ENCODE peak calls at places on chromosomes 2 and 18, in six cellular contexts. One of them, this sample, is unnamed.

GRCh38 chr18:34222396-34223163 is 2.1 kb downstream of the NOL4 start:
- DNase-seq in SIG-M5: no peak
- DNase-seq in NCI-H748 treated with DMSO at 0.1 percent for 48 hours: peak; percentile 79
- DNase-seq in NAMALWA: no peak
- DNase-seq in T47D: peak; percentile 11
- DNase-seq in non-pigmented ciliary epithelial cell: no peak
- DNase-seq in this sample: no peak

GRCh38 chr2:189153608-189154007 is 26.0 kb downstream of the COL5A2 start:
- DNase-seq in non-pigmented ciliary epithelial cell: no peak
- DNase-seq in NCI-H748 treated with DMSO at 0.1 percent for 48 hours: no peak
- DNase-seq in NAMALWA: no peak
- DNase-seq in T47D: no peak
- DNase-seq in SIG-M5: no peak
- DNase-seq in this sample: no peak

GRCh38 chr18:32742620-32743019 is 30.2 kb downstream of the KLHL14 start:
- DNase-seq in non-pigmented ciliary epithelial cell: no peak
- DNase-seq in T47D: no peak
- DNase-seq in SIG-M5: no peak
- DNase-seq in NCI-H748 treated with DMSO at 0.1 percent for 48 hours: no peak
- DNase-seq in NAMALWA: no peak
- DNase-seq in this sample: no peak

GRCh38 chr18:64692826-64693225 is 543.9 kb upstream of the LINC00305 start:
- DNase-seq in NCI-H748 treated with DMSO at 0.1 percent for 48 hours: no peak
- DNase-seq in T47D: no peak
- DNase-seq in non-pigmented ciliary epithelial cell: no peak
- DNase-seq in SIG-M5: no peak
- DNase-seq in NAMALWA: no peak
- DNase-seq in this sample: no peak

GRCh38 chr2:106267997-106268396 is 73.9 kb upstream of the UXS1 start:
- DNase-seq in NCI-H748 treated with DMSO at 0.1 percent for 48 hours: no peak
- DNase-seq in non-pigmented ciliary epithelial cell: no peak
- DNase-seq in NAMALWA: no peak
- DNase-seq in T47D: no peak
- DNase-seq in SIG-M5: no peak
- DNase-seq in this sample: no peak

GRCh38 chr2:44941551-44942234 is at the start of gene SIX3:
- DNase-seq in NCI-H748 treated with DMSO at 0.1 percent for 48 hours: peak; percentile 87
- DNase-seq in SIG-M5: no peak
- DNase-seq in non-pigmented ciliary epithelial cell: peak; percentile 70
- DNase-seq in NAMALWA: no peak
- DNase-seq in T47D: peak; percentile 87
- DNase-seq in this sample: no peak

GRCh38 chr2:108412995-108413726 is 35.4 kb downstream of the SULT1C4 start:
- DNase-seq in SIG-M5: no peak
- DNase-seq in T47D: peak; percentile 19
- DNase-seq in non-pigmented ciliary epithelial cell: peak; percentile 89
- DNase-seq in NCI-H748 treated with DMSO at 0.1 percent for 48 hours: no peak
- DNase-seq in NAMALWA: no peak
- DNase-seq in this sample: no peak

GRCh38 chr2:47535991-47536390 is 133.0 kb downstream of the MSH2 start:
- DNase-seq in NCI-H748 treated with DMSO at 0.1 percent for 48 hours: no peak
- DNase-seq in non-pigmented ciliary epithelial cell: no peak
- DNase-seq in T47D: no peak
- DNase-seq in NAMALWA: no peak
- DNase-seq in SIG-M5: no peak
- DNase-seq in this sample: no peak

GRCh38 chr2:85889648-85890281 is 975 bp upstream of the ST3GAL5 start:
- DNase-seq in non-pigmented ciliary epithelial cell: no peak
- DNase-seq in NCI-H748 treated with DMSO at 0.1 percent for 48 hours: no peak
- DNase-seq in NAMALWA: no peak
- DNase-seq in T47D: no peak
- DNase-seq in SIG-M5: no peak
- DNase-seq in this sample: no peak

GRCh38 chr2:191856111-191856876 is 9.4 kb upstream of the CAVIN2 start:
- DNase-seq in T47D: no peak
- DNase-seq in SIG-M5: no peak
- DNase-seq in non-pigmented ciliary epithelial cell: no peak
- DNase-seq in NAMALWA: no peak
- DNase-seq in NCI-H748 treated with DMSO at 0.1 percent for 48 hours: no peak
- DNase-seq in this sample: no peak

GRCh38 chr2:73990531-73990930 is 5.8 kb downstream of the TET3 start:
- DNase-seq in NCI-H748 treated with DMSO at 0.1 percent for 48 hours: no peak
- DNase-seq in NAMALWA: no peak
- DNase-seq in T47D: no peak
- DNase-seq in SIG-M5: no peak
- DNase-seq in non-pigmented ciliary epithelial cell: no peak
- DNase-seq in this sample: no peak

GRCh38 chr2:27940090-27940671 is 49.7 kb downstream of the BABAM2 start:
- DNase-seq in SIG-M5: no peak
- DNase-seq in non-pigmented ciliary epithelial cell: no peak
- DNase-seq in NAMALWA: no peak
- DNase-seq in NCI-H748 treated with DMSO at 0.1 percent for 48 hours: no peak
- DNase-seq in T47D: no peak
- DNase-seq in this sample: no peak

GRCh38 chr2:162926501-162926900 is 87.9 kb upstream of the KCNH7 start:
- DNase-seq in NAMALWA: no peak
- DNase-seq in T47D: peak; percentile 21
- DNase-seq in SIG-M5: no peak
- DNase-seq in non-pigmented ciliary epithelial cell: peak; percentile 76
- DNase-seq in NCI-H748 treated with DMSO at 0.1 percent for 48 hours: no peak
- DNase-seq in this sample: no peak

GRCh38 chr2:42753188-42753813 is 10.6 kb downstream of the OXER1 start:
- DNase-seq in NAMALWA: peak; percentile 66
- DNase-seq in non-pigmented ciliary epithelial cell: no peak
- DNase-seq in NCI-H748 treated with DMSO at 0.1 percent for 48 hours: no peak
- DNase-seq in T47D: no peak
- DNase-seq in SIG-M5: no peak
- DNase-seq in this sample: no peak

GRCh38 chr2:188966728-188967127 is 7.4 kb upstream of the COL3A1 start:
- DNase-seq in NAMALWA: no peak
- DNase-seq in non-pigmented ciliary epithelial cell: no peak
- DNase-seq in T47D: no peak
- DNase-seq in SIG-M5: no peak
- DNase-seq in NCI-H748 treated with DMSO at 0.1 percent for 48 hours: no peak
- DNase-seq in this sample: no peak

GRCh38 chr2:101308432-101309210 is at the start of gene RNF149:
- DNase-seq in non-pigmented ciliary epithelial cell: no peak
- DNase-seq in SIG-M5: peak; percentile 96
- DNase-seq in NCI-H748 treated with DMSO at 0.1 percent for 48 hours: peak; percentile 57
- DNase-seq in NAMALWA: peak; percentile 91
- DNase-seq in T47D: peak; percentile 89
- DNase-seq in this sample: peak; percentile 97

GRCh38 chr2:3692375-3692774 is 11.0 kb upstream of the DCDC2C start:
- DNase-seq in non-pigmented ciliary epithelial cell: peak; percentile 6
- DNase-seq in NCI-H748 treated with DMSO at 0.1 percent for 48 hours: peak; percentile 67
- DNase-seq in NAMALWA: peak; percentile 53
- DNase-seq in SIG-M5: no peak
- DNase-seq in T47D: peak; percentile 58
- DNase-seq in this sample: peak; percentile 22

GRCh38 chr2:55363636-55364035 is 56.0 kb downstream of the CCDC88A start:
- DNase-seq in NAMALWA: peak; percentile 37
- DNase-seq in non-pigmented ciliary epithelial cell: no peak
- DNase-seq in SIG-M5: no peak
- DNase-seq in NCI-H748 treated with DMSO at 0.1 percent for 48 hours: no peak
- DNase-seq in T47D: no peak
- DNase-seq in this sample: no peak

GRCh38 chr2:164922119-164922518 is 33.2 kb downstream of the SLC38A11 start:
- DNase-seq in SIG-M5: no peak
- DNase-seq in non-pigmented ciliary epithelial cell: no peak
- DNase-seq in NCI-H748 treated with DMSO at 0.1 percent for 48 hours: peak; percentile 49
- DNase-seq in NAMALWA: no peak
- DNase-seq in T47D: no peak
- DNase-seq in this sample: no peak

GRCh38 chr2:127568128-127568527 is 32.6 kb downstream of the MYO7B start:
- DNase-seq in NCI-H748 treated with DMSO at 0.1 percent for 48 hours: no peak
- DNase-seq in T47D: no peak
- DNase-seq in NAMALWA: no peak
- DNase-seq in non-pigmented ciliary epithelial cell: no peak
- DNase-seq in SIG-M5: no peak
- DNase-seq in this sample: no peak

GRCh38 chr18:77918738-77919137 is 669.1 kb downstream of the GALR1 start:
- DNase-seq in T47D: no peak
- DNase-seq in NCI-H748 treated with DMSO at 0.1 percent for 48 hours: no peak
- DNase-seq in NAMALWA: no peak
- DNase-seq in SIG-M5: no peak
- DNase-seq in non-pigmented ciliary epithelial cell: no peak
- DNase-seq in this sample: no peak

GRCh38 chr2:37650548-37651101 is 20.8 kb downstream of the CDC42EP3 start:
- DNase-seq in NAMALWA: no peak
- DNase-seq in SIG-M5: no peak
- DNase-seq in non-pigmented ciliary epithelial cell: no peak
- DNase-seq in NCI-H748 treated with DMSO at 0.1 percent for 48 hours: no peak
- DNase-seq in T47D: no peak
- DNase-seq in this sample: no peak

GRCh38 chr2:174914894-174915760 is 90.1 kb downstream of the CHN1 start:
- DNase-seq in NCI-H748 treated with DMSO at 0.1 percent for 48 hours: peak; percentile 86
- DNase-seq in NAMALWA: no peak
- DNase-seq in T47D: no peak
- DNase-seq in SIG-M5: no peak
- DNase-seq in non-pigmented ciliary epithelial cell: no peak
- DNase-seq in this sample: no peak

GRCh38 chr2:12778369-12778768 is 61.6 kb downstream of the TRIB2 start:
- DNase-seq in T47D: no peak
- DNase-seq in SIG-M5: no peak
- DNase-seq in NAMALWA: no peak
- DNase-seq in non-pigmented ciliary epithelial cell: no peak
- DNase-seq in NCI-H748 treated with DMSO at 0.1 percent for 48 hours: no peak
- DNase-seq in this sample: no peak

GRCh38 chr2:120779781-120780283 is 44.2 kb downstream of the GLI2 start:
- DNase-seq in SIG-M5: no peak
- DNase-seq in T47D: peak; percentile 15
- DNase-seq in NCI-H748 treated with DMSO at 0.1 percent for 48 hours: no peak
- DNase-seq in non-pigmented ciliary epithelial cell: peak; percentile 85
- DNase-seq in NAMALWA: peak; percentile 2
- DNase-seq in this sample: no peak

GRCh38 chr2:226981731-226982373 is 146.0 kb downstream of the RHBDD1 start:
- DNase-seq in T47D: no peak
- DNase-seq in NAMALWA: peak; percentile 6
- DNase-seq in non-pigmented ciliary epithelial cell: no peak
- DNase-seq in NCI-H748 treated with DMSO at 0.1 percent for 48 hours: no peak
- DNase-seq in SIG-M5: no peak
- DNase-seq in this sample: no peak

GRCh38 chr2:203484266-203485112 is 50.6 kb downstream of the RAPH1 start:
- DNase-seq in T47D: peak; percentile 67
- DNase-seq in non-pigmented ciliary epithelial cell: no peak
- DNase-seq in NAMALWA: peak; percentile 66
- DNase-seq in NCI-H748 treated with DMSO at 0.1 percent for 48 hours: no peak
- DNase-seq in SIG-M5: no peak
- DNase-seq in this sample: no peak

GRCh38 chr18:8045890-8046289 is 478.8 kb downstream of the PTPRM start:
- DNase-seq in NCI-H748 treated with DMSO at 0.1 percent for 48 hours: no peak
- DNase-seq in non-pigmented ciliary epithelial cell: no peak
- DNase-seq in T47D: no peak
- DNase-seq in NAMALWA: no peak
- DNase-seq in SIG-M5: no peak
- DNase-seq in this sample: no peak

GRCh38 chr2:82789886-82790276 is 1669.2 kb downstream of the SUCLG1 start:
- DNase-seq in SIG-M5: no peak
- DNase-seq in NAMALWA: no peak
- DNase-seq in NCI-H748 treated with DMSO at 0.1 percent for 48 hours: no peak
- DNase-seq in non-pigmented ciliary epithelial cell: no peak
- DNase-seq in T47D: no peak
- DNase-seq in this sample: peak; percentile 7

GRCh38 chr2:239602290-239603282 is 201.8 kb upstream of the HDAC4 start:
- DNase-seq in NAMALWA: no peak
- DNase-seq in T47D: no peak
- DNase-seq in SIG-M5: no peak
- DNase-seq in non-pigmented ciliary epithelial cell: no peak
- DNase-seq in NCI-H748 treated with DMSO at 0.1 percent for 48 hours: no peak
- DNase-seq in this sample: no peak

GRCh38 chr2:44168684-44169154 is at the start of gene PPM1B:
- DNase-seq in NAMALWA: no peak
- DNase-seq in SIG-M5: no peak
- DNase-seq in T47D: no peak
- DNase-seq in NCI-H748 treated with DMSO at 0.1 percent for 48 hours: no peak
- DNase-seq in non-pigmented ciliary epithelial cell: no peak
- DNase-seq in this sample: no peak

GRCh38 chr2:225993430-225993829 is 593.9 kb downstream of the NYAP2 start:
- DNase-seq in T47D: no peak
- DNase-seq in NCI-H748 treated with DMSO at 0.1 percent for 48 hours: no peak
- DNase-seq in non-pigmented ciliary epithelial cell: no peak
- DNase-seq in SIG-M5: no peak
- DNase-seq in NAMALWA: no peak
- DNase-seq in this sample: no peak